ENCODE peak calls at places on chromosomes 16 and 17, in five cellular contexts. One of them, this sample, is unnamed.

GRCh38 chr16:77974883-77975282 is 47.5 kb upstream of the CLEC3A start:
- DNase-seq in CD8-positive, alpha-beta memory T cell: no peak
- DNase-seq in T-helper 17 cell: no peak
- DNase-seq in T-helper 22 cell: no peak
- DNase-seq in lung: no peak
- DNase-seq in this sample: no peak

GRCh38 chr16:68149596-68149995 is 64.4 kb downstream of the NFATC3 start:
- DNase-seq in CD8-positive, alpha-beta memory T cell: no peak
- DNase-seq in T-helper 17 cell: no peak
- DNase-seq in T-helper 22 cell: no peak
- DNase-seq in lung: no peak
- DNase-seq in this sample: no peak

GRCh38 chr17:6914711-6915110 is 81.1 kb upstream of the ALOX12 start:
- DNase-seq in CD8-positive, alpha-beta memory T cell: peak
- DNase-seq in T-helper 17 cell: no peak
- DNase-seq in T-helper 22 cell: no peak
- DNase-seq in lung: no peak
- DNase-seq in this sample: no peak

GRCh38 chr16:5330058-5330457 is 232.5 kb upstream of the EEF2KMT start:
- DNase-seq in CD8-positive, alpha-beta memory T cell: no peak
- DNase-seq in T-helper 17 cell: no peak
- DNase-seq in T-helper 22 cell: no peak
- DNase-seq in lung: no peak
- DNase-seq in this sample: no peak

GRCh38 chr16:67883872-67884261 is 818 bp upstream of the NRN1L start:
- DNase-seq in CD8-positive, alpha-beta memory T cell: peak
- DNase-seq in T-helper 17 cell: peak
- DNase-seq in T-helper 22 cell: peak
- DNase-seq in lung: peak
- DNase-seq in this sample: peak

GRCh38 chr17:63151981-63152523 is 186.0 kb downstream of the TANC2 start:
- DNase-seq in CD8-positive, alpha-beta memory T cell: no peak
- DNase-seq in T-helper 17 cell: no peak
- DNase-seq in T-helper 22 cell: no peak
- DNase-seq in lung: no peak
- DNase-seq in this sample: no peak

GRCh38 chr16:14356064-14356463 is 274.0 kb downstream of the PARN start:
- DNase-seq in CD8-positive, alpha-beta memory T cell: no peak
- DNase-seq in T-helper 17 cell: no peak
- DNase-seq in T-helper 22 cell: no peak
- DNase-seq in lung: no peak
- DNase-seq in this sample: no peak

GRCh38 chr16:86472366-86472765 is 38.0 kb upstream of the FOXF1 start:
- DNase-seq in CD8-positive, alpha-beta memory T cell: no peak
- DNase-seq in T-helper 17 cell: no peak
- DNase-seq in T-helper 22 cell: no peak
- DNase-seq in lung: no peak
- DNase-seq in this sample: no peak

GRCh38 chr17:76048711-76049110 is 21.6 kb upstream of the EVPL start:
- DNase-seq in CD8-positive, alpha-beta memory T cell: no peak
- DNase-seq in T-helper 17 cell: no peak
- DNase-seq in T-helper 22 cell: no peak
- DNase-seq in lung: no peak
- DNase-seq in this sample: no peak

GRCh38 chr16:5490499-5490898 is 392.9 kb upstream of the EEF2KMT start:
- DNase-seq in CD8-positive, alpha-beta memory T cell: no peak
- DNase-seq in T-helper 17 cell: no peak
- DNase-seq in T-helper 22 cell: no peak
- DNase-seq in lung: no peak
- DNase-seq in this sample: no peak

GRCh38 chr17:64975318-64976087 is 56.2 kb upstream of the LRRC37A3 start:
- DNase-seq in CD8-positive, alpha-beta memory T cell: peak
- DNase-seq in T-helper 17 cell: peak
- DNase-seq in T-helper 22 cell: peak
- DNase-seq in lung: peak
- DNase-seq in this sample: peak

GRCh38 chr17:27390540-27390939 is 65.7 kb upstream of the KSR1 start:
- DNase-seq in CD8-positive, alpha-beta memory T cell: no peak
- DNase-seq in T-helper 17 cell: no peak
- DNase-seq in T-helper 22 cell: no peak
- DNase-seq in lung: no peak
- DNase-seq in this sample: no peak

GRCh38 chr16:1256874-1257322 is 1.0 kb downstream of the TPSD1 start:
- DNase-seq in CD8-positive, alpha-beta memory T cell: no peak
- DNase-seq in T-helper 17 cell: no peak
- DNase-seq in T-helper 22 cell: no peak
- DNase-seq in lung: no peak
- DNase-seq in this sample: no peak

GRCh38 chr17:48840441-48840840 is 9.6 kb downstream of the CALCOCO2 start:
- DNase-seq in CD8-positive, alpha-beta memory T cell: no peak
- DNase-seq in T-helper 17 cell: no peak
- DNase-seq in T-helper 22 cell: no peak
- DNase-seq in lung: no peak
- DNase-seq in this sample: no peak

GRCh38 chr16:17331991-17332390 is 138.8 kb downstream of the XYLT1 start:
- DNase-seq in CD8-positive, alpha-beta memory T cell: no peak
- DNase-seq in T-helper 17 cell: no peak
- DNase-seq in T-helper 22 cell: no peak
- DNase-seq in lung: no peak
- DNase-seq in this sample: no peak

GRCh38 chr17:7046127-7046724 is 2.3 kb upstream of the SLC16A11 start:
- DNase-seq in CD8-positive, alpha-beta memory T cell: peak
- DNase-seq in T-helper 17 cell: peak
- DNase-seq in T-helper 22 cell: no peak
- DNase-seq in lung: peak
- DNase-seq in this sample: peak

GRCh38 chr17:2777242-2777867 is 18.9 kb upstream of the RAP1GAP2 start:
- DNase-seq in CD8-positive, alpha-beta memory T cell: no peak
- DNase-seq in T-helper 17 cell: no peak
- DNase-seq in T-helper 22 cell: no peak
- DNase-seq in lung: no peak
- DNase-seq in this sample: no peak

GRCh38 chr16:19851476-19851875 is 33.2 kb downstream of the GPRC5B start:
- DNase-seq in CD8-positive, alpha-beta memory T cell: no peak
- DNase-seq in T-helper 17 cell: no peak
- DNase-seq in T-helper 22 cell: no peak
- DNase-seq in lung: no peak
- DNase-seq in this sample: no peak

GRCh38 chr17:4165301-4166010 is 22.5 kb downstream of the CYB5D2 start:
- DNase-seq in CD8-positive, alpha-beta memory T cell: no peak
- DNase-seq in T-helper 17 cell: no peak
- DNase-seq in T-helper 22 cell: no peak
- DNase-seq in lung: no peak
- DNase-seq in this sample: no peak

GRCh38 chr16:30173054-30173453 is 10.3 kb upstream of the CORO1A start:
- DNase-seq in CD8-positive, alpha-beta memory T cell: no peak
- DNase-seq in T-helper 17 cell: no peak
- DNase-seq in T-helper 22 cell: no peak
- DNase-seq in lung: no peak
- DNase-seq in this sample: no peak

GRCh38 chr17:57607553-57608120 is 137.5 kb downstream of the CCDC182 start:
- DNase-seq in CD8-positive, alpha-beta memory T cell: no peak
- DNase-seq in T-helper 17 cell: no peak
- DNase-seq in T-helper 22 cell: no peak
- DNase-seq in lung: no peak
- DNase-seq in this sample: no peak

GRCh38 chr17:39636927-39637736 is at the start of gene STARD3:
- DNase-seq in CD8-positive, alpha-beta memory T cell: peak
- DNase-seq in T-helper 17 cell: peak
- DNase-seq in T-helper 22 cell: peak
- DNase-seq in lung: peak
- DNase-seq in this sample: peak

GRCh38 chr17:58382108-58382884 is 30.3 kb upstream of the SUPT4H1 start:
- DNase-seq in CD8-positive, alpha-beta memory T cell: no peak
- DNase-seq in T-helper 17 cell: no peak
- DNase-seq in T-helper 22 cell: no peak
- DNase-seq in lung: no peak
- DNase-seq in this sample: no peak

GRCh38 chr17:37417852-37418251 is 11.2 kb downstream of the TADA2A start:
- DNase-seq in CD8-positive, alpha-beta memory T cell: no peak
- DNase-seq in T-helper 17 cell: no peak
- DNase-seq in T-helper 22 cell: no peak
- DNase-seq in lung: no peak
- DNase-seq in this sample: no peak

GRCh38 chr17:55433629-55434422 is 12.2 kb upstream of the MMD start:
- DNase-seq in CD8-positive, alpha-beta memory T cell: no peak
- DNase-seq in T-helper 17 cell: no peak
- DNase-seq in T-helper 22 cell: no peak
- DNase-seq in lung: peak
- DNase-seq in this sample: no peak

GRCh38 chr17:57138956-57139576 is 54.0 kb downstream of the AKAP1 start:
- DNase-seq in CD8-positive, alpha-beta memory T cell: no peak
- DNase-seq in T-helper 17 cell: no peak
- DNase-seq in T-helper 22 cell: no peak
- DNase-seq in lung: no peak
- DNase-seq in this sample: no peak

GRCh38 chr16:87853411-87854052 is 15.8 kb downstream of the SLC7A5 start:
- DNase-seq in CD8-positive, alpha-beta memory T cell: peak
- DNase-seq in T-helper 17 cell: peak
- DNase-seq in T-helper 22 cell: peak
- DNase-seq in lung: peak
- DNase-seq in this sample: peak

GRCh38 chr16:88370365-88370764 is 12.4 kb upstream of the ZNF469 start:
- DNase-seq in CD8-positive, alpha-beta memory T cell: peak
- DNase-seq in T-helper 17 cell: no peak
- DNase-seq in T-helper 22 cell: no peak
- DNase-seq in lung: no peak
- DNase-seq in this sample: no peak

GRCh38 chr17:44758414-44759095 is at the start of gene ADAM11:
- DNase-seq in CD8-positive, alpha-beta memory T cell: no peak
- DNase-seq in T-helper 17 cell: no peak
- DNase-seq in T-helper 22 cell: no peak
- DNase-seq in lung: no peak
- DNase-seq in this sample: no peak

GRCh38 chr16:4936181-4936990 is 562 bp downstream of the PPL start:
- DNase-seq in CD8-positive, alpha-beta memory T cell: no peak
- DNase-seq in T-helper 17 cell: no peak
- DNase-seq in T-helper 22 cell: no peak
- DNase-seq in lung: peak
- DNase-seq in this sample: no peak

GRCh38 chr16:69917739-69918138 is 33.4 kb upstream of the CLEC18A start:
- DNase-seq in CD8-positive, alpha-beta memory T cell: no peak
- DNase-seq in T-helper 17 cell: no peak
- DNase-seq in T-helper 22 cell: no peak
- DNase-seq in lung: no peak
- DNase-seq in this sample: no peak

This sample was measured in effector memory CD4-positive, alpha-beta T cell.